ENCODE peak calls at places on chromosome 14, in ten cellular contexts. One of them, this sample, is unnamed.

GRCh38 chr14:58765375-58765774 is 127.6 kb downstream of the DACT1 start:
- DNase-seq in AML-193: no peak
- DNase-seq in left ventricle myocardium superior: peak
- DNase-seq in keratinocyte: no peak
- DNase-seq in kidney epithelial cell: no peak
- DNase-seq in stimulated activated CD8-positive, alpha-beta memory T cell treated with anti-CD3 and anti-CD28 coated beads, Interleukin-2, amount 100 ng/mL, for 1 hour: no peak
- DNase-seq in endothelial cell: no peak
- DNase-seq in stomach: no peak
- DNase-seq in fibroblast of lung: no peak
- DNase-seq in WTC11: no peak
- DNase-seq in this sample: no peak

GRCh38 chr14:61129168-61129745 is 148.2 kb downstream of the SLC38A6 start:
- DNase-seq in fibroblast of lung: no peak
- DNase-seq in stomach: no peak
- DNase-seq in WTC11: no peak
- DNase-seq in keratinocyte: peak
- DNase-seq in kidney epithelial cell: no peak
- DNase-seq in left ventricle myocardium superior: no peak
- DNase-seq in endothelial cell: no peak
- DNase-seq in AML-193: no peak
- DNase-seq in stimulated activated CD8-positive, alpha-beta memory T cell treated with anti-CD3 and anti-CD28 coated beads, Interleukin-2, amount 100 ng/mL, for 1 hour: no peak
- DNase-seq in this sample: no peak

GRCh38 chr14:52355526-52355925 is 41.4 kb downstream of the PTGER2 start:
- DNase-seq in stomach: no peak
- DNase-seq in AML-193: no peak
- DNase-seq in stimulated activated CD8-positive, alpha-beta memory T cell treated with anti-CD3 and anti-CD28 coated beads, Interleukin-2, amount 100 ng/mL, for 1 hour: no peak
- DNase-seq in WTC11: no peak
- DNase-seq in keratinocyte: no peak
- DNase-seq in fibroblast of lung: no peak
- DNase-seq in kidney epithelial cell: no peak
- DNase-seq in left ventricle myocardium superior: no peak
- DNase-seq in endothelial cell: no peak
- DNase-seq in this sample: no peak

GRCh38 chr14:66701813-66702212 is 193.9 kb downstream of the GPHN start:
- DNase-seq in WTC11: no peak
- DNase-seq in endothelial cell: no peak
- DNase-seq in fibroblast of lung: no peak
- DNase-seq in stomach: no peak
- DNase-seq in AML-193: no peak
- DNase-seq in left ventricle myocardium superior: no peak
- DNase-seq in stimulated activated CD8-positive, alpha-beta memory T cell treated with anti-CD3 and anti-CD28 coated beads, Interleukin-2, amount 100 ng/mL, for 1 hour: no peak
- DNase-seq in keratinocyte: no peak
- DNase-seq in kidney epithelial cell: no peak
- DNase-seq in this sample: no peak

GRCh38 chr14:64942531-64943111 is at the start of gene GPX2:
- DNase-seq in fibroblast of lung: no peak
- DNase-seq in WTC11: no peak
- DNase-seq in kidney epithelial cell: no peak
- DNase-seq in stimulated activated CD8-positive, alpha-beta memory T cell treated with anti-CD3 and anti-CD28 coated beads, Interleukin-2, amount 100 ng/mL, for 1 hour: no peak
- DNase-seq in left ventricle myocardium superior: no peak
- DNase-seq in keratinocyte: peak
- DNase-seq in AML-193: no peak
- DNase-seq in stomach: peak
- DNase-seq in endothelial cell: no peak
- DNase-seq in this sample: no peak

GRCh38 chr14:48333221-48333910 is 658.0 kb upstream of the MDGA2 start:
- DNase-seq in kidney epithelial cell: no peak
- DNase-seq in stomach: no peak
- DNase-seq in keratinocyte: no peak
- DNase-seq in fibroblast of lung: peak
- DNase-seq in endothelial cell: no peak
- DNase-seq in WTC11: no peak
- DNase-seq in AML-193: no peak
- DNase-seq in left ventricle myocardium superior: no peak
- DNase-seq in stimulated activated CD8-positive, alpha-beta memory T cell treated with anti-CD3 and anti-CD28 coated beads, Interleukin-2, amount 100 ng/mL, for 1 hour: no peak
- DNase-seq in this sample: no peak

GRCh38 chr14:56659964-56660551 is 80.5 kb downstream of the TMEM260 start:
- DNase-seq in AML-193: peak
- DNase-seq in WTC11: no peak
- DNase-seq in left ventricle myocardium superior: no peak
- DNase-seq in fibroblast of lung: peak
- DNase-seq in stimulated activated CD8-positive, alpha-beta memory T cell treated with anti-CD3 and anti-CD28 coated beads, Interleukin-2, amount 100 ng/mL, for 1 hour: no peak
- DNase-seq in stomach: no peak
- DNase-seq in keratinocyte: peak
- DNase-seq in endothelial cell: no peak
- DNase-seq in kidney epithelial cell: peak
- DNase-seq in this sample: peak

GRCh38 chr14:95463173-95463901 is 53.1 kb downstream of the SYNE3 start:
- DNase-seq in stomach: peak
- DNase-seq in keratinocyte: no peak
- DNase-seq in stimulated activated CD8-positive, alpha-beta memory T cell treated with anti-CD3 and anti-CD28 coated beads, Interleukin-2, amount 100 ng/mL, for 1 hour: no peak
- DNase-seq in left ventricle myocardium superior: no peak
- DNase-seq in WTC11: no peak
- DNase-seq in AML-193: no peak
- DNase-seq in kidney epithelial cell: no peak
- DNase-seq in endothelial cell: no peak
- DNase-seq in fibroblast of lung: no peak
- DNase-seq in this sample: no peak

GRCh38 chr14:103847954-103848719 is 762 bp upstream of the PPP1R13B start:
- DNase-seq in endothelial cell: peak
- DNase-seq in AML-193: no peak
- DNase-seq in stomach: no peak
- DNase-seq in stimulated activated CD8-positive, alpha-beta memory T cell treated with anti-CD3 and anti-CD28 coated beads, Interleukin-2, amount 100 ng/mL, for 1 hour: no peak
- DNase-seq in keratinocyte: no peak
- DNase-seq in fibroblast of lung: no peak
- DNase-seq in kidney epithelial cell: no peak
- DNase-seq in left ventricle myocardium superior: peak
- DNase-seq in WTC11: peak
- DNase-seq in this sample: no peak

GRCh38 chr14:101400815-101401214 is 160.5 kb upstream of the DIO3 start:
- DNase-seq in left ventricle myocardium superior: no peak
- DNase-seq in stimulated activated CD8-positive, alpha-beta memory T cell treated with anti-CD3 and anti-CD28 coated beads, Interleukin-2, amount 100 ng/mL, for 1 hour: no peak
- DNase-seq in fibroblast of lung: no peak
- DNase-seq in WTC11: no peak
- DNase-seq in keratinocyte: no peak
- DNase-seq in kidney epithelial cell: no peak
- DNase-seq in endothelial cell: no peak
- DNase-seq in stomach: no peak
- DNase-seq in AML-193: no peak
- DNase-seq in this sample: no peak

GRCh38 chr14:63659726-63660125 is 18.1 kb upstream of the WDR89 start:
- DNase-seq in endothelial cell: no peak
- DNase-seq in AML-193: no peak
- DNase-seq in fibroblast of lung: peak
- DNase-seq in left ventricle myocardium superior: no peak
- DNase-seq in stimulated activated CD8-positive, alpha-beta memory T cell treated with anti-CD3 and anti-CD28 coated beads, Interleukin-2, amount 100 ng/mL, for 1 hour: no peak
- DNase-seq in keratinocyte: no peak
- DNase-seq in WTC11: no peak
- DNase-seq in kidney epithelial cell: no peak
- DNase-seq in stomach: no peak
- DNase-seq in this sample: peak

GRCh38 chr14:68628605-68629310 is 164.1 kb downstream of the ZFP36L1 start:
- DNase-seq in fibroblast of lung: no peak
- DNase-seq in AML-193: no peak
- DNase-seq in stomach: peak
- DNase-seq in kidney epithelial cell: peak
- DNase-seq in left ventricle myocardium superior: peak
- DNase-seq in WTC11: peak
- DNase-seq in endothelial cell: no peak
- DNase-seq in stimulated activated CD8-positive, alpha-beta memory T cell treated with anti-CD3 and anti-CD28 coated beads, Interleukin-2, amount 100 ng/mL, for 1 hour: no peak
- DNase-seq in keratinocyte: no peak
- DNase-seq in this sample: no peak

GRCh38 chr14:61894452-61895077 is 132.3 kb downstream of the SNAPC1 start:
- DNase-seq in AML-193: peak
- DNase-seq in endothelial cell: peak
- DNase-seq in stimulated activated CD8-positive, alpha-beta memory T cell treated with anti-CD3 and anti-CD28 coated beads, Interleukin-2, amount 100 ng/mL, for 1 hour: no peak
- DNase-seq in WTC11: peak
- DNase-seq in left ventricle myocardium superior: peak
- DNase-seq in keratinocyte: peak
- DNase-seq in kidney epithelial cell: peak
- DNase-seq in stomach: peak
- DNase-seq in fibroblast of lung: peak
- DNase-seq in this sample: peak

GRCh38 chr14:100824156-100824555 is 1.8 kb upstream of the MEG3 start:
- DNase-seq in fibroblast of lung: peak
- DNase-seq in AML-193: no peak
- DNase-seq in stomach: no peak
- DNase-seq in stimulated activated CD8-positive, alpha-beta memory T cell treated with anti-CD3 and anti-CD28 coated beads, Interleukin-2, amount 100 ng/mL, for 1 hour: no peak
- DNase-seq in kidney epithelial cell: no peak
- DNase-seq in left ventricle myocardium superior: peak
- DNase-seq in endothelial cell: no peak
- DNase-seq in WTC11: peak
- DNase-seq in keratinocyte: no peak
- DNase-seq in this sample: no peak

GRCh38 chr14:61524211-61524806 is 171.0 kb upstream of the HIF1A start:
- DNase-seq in WTC11: no peak
- DNase-seq in kidney epithelial cell: peak
- DNase-seq in endothelial cell: no peak
- DNase-seq in AML-193: no peak
- DNase-seq in stomach: no peak
- DNase-seq in left ventricle myocardium superior: no peak
- DNase-seq in stimulated activated CD8-positive, alpha-beta memory T cell treated with anti-CD3 and anti-CD28 coated beads, Interleukin-2, amount 100 ng/mL, for 1 hour: no peak
- DNase-seq in fibroblast of lung: peak
- DNase-seq in keratinocyte: no peak
- DNase-seq in this sample: peak

GRCh38 chr14:64835431-64835830 is 44.3 kb downstream of the SPTB start:
- DNase-seq in endothelial cell: no peak
- DNase-seq in kidney epithelial cell: no peak
- DNase-seq in left ventricle myocardium superior: no peak
- DNase-seq in fibroblast of lung: no peak
- DNase-seq in AML-193: no peak
- DNase-seq in stimulated activated CD8-positive, alpha-beta memory T cell treated with anti-CD3 and anti-CD28 coated beads, Interleukin-2, amount 100 ng/mL, for 1 hour: no peak
- DNase-seq in WTC11: no peak
- DNase-seq in stomach: no peak
- DNase-seq in keratinocyte: no peak
- DNase-seq in this sample: no peak

GRCh38 chr14:36070056-36071043 is 106.2 kb downstream of the PTCSC3 start:
- DNase-seq in stomach: peak
- DNase-seq in left ventricle myocardium superior: peak
- DNase-seq in endothelial cell: peak
- DNase-seq in stimulated activated CD8-positive, alpha-beta memory T cell treated with anti-CD3 and anti-CD28 coated beads, Interleukin-2, amount 100 ng/mL, for 1 hour: no peak
- DNase-seq in fibroblast of lung: peak
- DNase-seq in WTC11: peak
- DNase-seq in kidney epithelial cell: peak
- DNase-seq in keratinocyte: peak
- DNase-seq in AML-193: peak
- DNase-seq in this sample: peak

GRCh38 chr14:69475194-69475818 is 9.2 kb upstream of the PLEKHD1 start:
- DNase-seq in fibroblast of lung: peak
- DNase-seq in WTC11: no peak
- DNase-seq in keratinocyte: no peak
- DNase-seq in left ventricle myocardium superior: no peak
- DNase-seq in AML-193: peak
- DNase-seq in endothelial cell: no peak
- DNase-seq in stomach: no peak
- DNase-seq in stimulated activated CD8-positive, alpha-beta memory T cell treated with anti-CD3 and anti-CD28 coated beads, Interleukin-2, amount 100 ng/mL, for 1 hour: no peak
- DNase-seq in kidney epithelial cell: no peak
- DNase-seq in this sample: peak